ENCODE peak calls at places on chromosomes 16 and 17, in five cellular contexts. One of them, this sample, is unnamed.

GRCh38 chr17:44297975-44298374 is 10.4 kb upstream of the RUNDC3A start:
- DNase-seq in adipocyte: no peak
- DNase-seq in CD8-positive, alpha-beta memory T cell: no peak
- DNase-seq in BJ: no peak
- DNase-seq in transverse colon: no peak
- DNase-seq in this sample: no peak

GRCh38 chr17:1597861-1598342 is 30.7 kb downstream of the SLC43A2 start:
- DNase-seq in CD8-positive, alpha-beta memory T cell: no peak
- DNase-seq in transverse colon: peak
- DNase-seq in BJ: no peak
- DNase-seq in adipocyte: no peak
- DNase-seq in this sample: no peak

GRCh38 chr17:37650419-37651003 is 7.3 kb upstream of the DDX52 start:
- DNase-seq in CD8-positive, alpha-beta memory T cell: no peak
- DNase-seq in adipocyte: peak
- DNase-seq in BJ: peak
- DNase-seq in transverse colon: peak
- DNase-seq in this sample: peak

GRCh38 chr17:57257213-57257873 is 1.0 kb downstream of the MSI2 start:
- DNase-seq in BJ: no peak
- DNase-seq in CD8-positive, alpha-beta memory T cell: peak
- DNase-seq in transverse colon: peak
- DNase-seq in adipocyte: peak
- DNase-seq in this sample: peak

GRCh38 chr16:10180771-10181163 is 1.5 kb downstream of the GRIN2A start:
- DNase-seq in transverse colon: no peak
- DNase-seq in BJ: no peak
- DNase-seq in CD8-positive, alpha-beta memory T cell: no peak
- DNase-seq in adipocyte: peak
- DNase-seq in this sample: peak

GRCh38 chr16:11198375-11198774 is 57.6 kb downstream of the SOCS1 start:
- DNase-seq in transverse colon: no peak
- DNase-seq in BJ: no peak
- DNase-seq in CD8-positive, alpha-beta memory T cell: no peak
- DNase-seq in adipocyte: no peak
- DNase-seq in this sample: no peak

GRCh38 chr17:73478768-73479424 is 165.3 kb downstream of the SDK2 start:
- DNase-seq in BJ: no peak
- DNase-seq in CD8-positive, alpha-beta memory T cell: no peak
- DNase-seq in transverse colon: no peak
- DNase-seq in adipocyte: no peak
- DNase-seq in this sample: no peak

GRCh38 chr17:34556384-34556783 is 23.0 kb upstream of the TMEM132E start:
- DNase-seq in transverse colon: no peak
- DNase-seq in CD8-positive, alpha-beta memory T cell: no peak
- DNase-seq in BJ: no peak
- DNase-seq in adipocyte: no peak
- DNase-seq in this sample: no peak

GRCh38 chr17:37674511-37674910 is 31.3 kb upstream of the DDX52 start:
- DNase-seq in BJ: no peak
- DNase-seq in CD8-positive, alpha-beta memory T cell: no peak
- DNase-seq in adipocyte: no peak
- DNase-seq in transverse colon: no peak
- DNase-seq in this sample: no peak

GRCh38 chr17:41494524-41494923 is 4.8 kb upstream of the KRT36 start:
- DNase-seq in CD8-positive, alpha-beta memory T cell: no peak
- DNase-seq in adipocyte: peak
- DNase-seq in transverse colon: no peak
- DNase-seq in BJ: no peak
- DNase-seq in this sample: no peak

GRCh38 chr17:57722704-57723043 is 22.4 kb downstream of the CCDC182 start:
- DNase-seq in BJ: no peak
- DNase-seq in transverse colon: no peak
- DNase-seq in adipocyte: no peak
- DNase-seq in CD8-positive, alpha-beta memory T cell: no peak
- DNase-seq in this sample: no peak

GRCh38 chr17:63178530-63178929 is 212.5 kb downstream of the TANC2 start:
- DNase-seq in CD8-positive, alpha-beta memory T cell: no peak
- DNase-seq in adipocyte: peak
- DNase-seq in transverse colon: no peak
- DNase-seq in BJ: no peak
- DNase-seq in this sample: no peak

GRCh38 chr17:27456681-27457404 is 595 bp downstream of the KSR1 start:
- DNase-seq in CD8-positive, alpha-beta memory T cell: peak
- DNase-seq in transverse colon: peak
- DNase-seq in BJ: no peak
- DNase-seq in adipocyte: peak
- DNase-seq in this sample: no peak

DNA sequence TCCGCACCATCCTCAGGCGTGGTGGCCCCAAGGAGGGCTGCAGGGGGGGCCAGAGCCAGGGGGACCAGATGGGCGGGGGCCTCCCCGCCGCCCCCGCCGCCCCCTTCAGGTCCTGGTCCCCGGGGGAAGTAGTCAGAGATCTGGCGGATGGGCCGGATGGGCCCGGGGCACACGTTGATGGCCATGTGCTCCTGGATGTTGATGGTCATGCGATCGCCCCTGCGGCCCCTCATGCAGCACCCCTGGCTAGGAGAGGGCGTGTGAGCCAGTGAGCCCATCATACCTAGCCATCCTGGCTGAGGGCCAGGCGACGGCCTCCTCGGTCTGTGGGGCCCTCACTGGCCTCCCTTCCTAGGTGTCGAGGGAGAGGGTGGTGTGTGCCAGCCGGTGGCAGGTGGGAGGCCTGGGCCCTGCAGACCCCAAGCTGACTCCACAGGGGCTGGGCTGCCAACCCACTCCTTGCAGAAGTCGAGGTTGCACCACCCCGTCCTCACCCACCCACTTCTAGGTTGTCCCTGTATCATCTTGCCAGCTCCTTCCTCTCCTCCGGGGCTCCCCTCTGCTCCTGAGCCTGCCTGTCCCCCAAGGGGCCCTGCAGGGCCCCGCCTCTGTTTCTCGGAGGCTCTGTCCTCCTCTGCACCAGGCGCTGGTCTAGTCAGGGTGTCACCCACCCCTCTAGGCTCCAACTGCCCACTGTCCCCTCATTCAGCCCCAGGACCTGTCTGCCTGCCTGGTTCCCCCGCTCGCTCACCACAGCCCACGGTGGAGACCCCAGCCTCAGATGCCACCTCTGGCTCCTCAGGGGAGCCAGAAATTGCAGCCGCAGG is 624 bp downstream of the DOC2A start:
- DNase-seq in BJ: no peak
- DNase-seq in adipocyte: no peak
- DNase-seq in CD8-positive, alpha-beta memory T cell: no peak
- DNase-seq in transverse colon: no peak
- DNase-seq in this sample: no peak
- H3K4me3 ChIP-seq in BJ: no peak
- H3K4me3 ChIP-seq in adipocyte: no peak
- H3K4me3 ChIP-seq in CD8-positive, alpha-beta memory T cell: peak
- H3K4me3 ChIP-seq in transverse colon: peak
- H3K4me3 ChIP-seq in this sample: no peak

GRCh38 chr17:3004150-3004801 is 59.1 kb downstream of the OR1D5 start:
- DNase-seq in transverse colon: peak
- DNase-seq in adipocyte: peak
- DNase-seq in BJ: peak
- DNase-seq in CD8-positive, alpha-beta memory T cell: peak
- DNase-seq in this sample: peak

GRCh38 chr17:3004925-3005324 is 58.5 kb downstream of the OR1D5 start:
- DNase-seq in BJ: no peak
- DNase-seq in transverse colon: no peak
- DNase-seq in CD8-positive, alpha-beta memory T cell: no peak
- DNase-seq in adipocyte: no peak
- DNase-seq in this sample: no peak

GRCh38 chr17:3002538-3003301 is 60.7 kb downstream of the OR1D5 start:
- DNase-seq in transverse colon: peak
- DNase-seq in CD8-positive, alpha-beta memory T cell: no peak
- DNase-seq in adipocyte: no peak
- DNase-seq in BJ: no peak
- DNase-seq in this sample: peak

GRCh38 chr17:3005696-3006095 is 57.7 kb downstream of the OR1D5 start:
- DNase-seq in CD8-positive, alpha-beta memory T cell: no peak
- DNase-seq in BJ: no peak
- DNase-seq in transverse colon: no peak
- DNase-seq in adipocyte: no peak
- DNase-seq in this sample: no peak

GRCh38 chr17:3003401-3004149 is 59.8 kb downstream of the OR1D5 start:
- DNase-seq in adipocyte: no peak
- DNase-seq in CD8-positive, alpha-beta memory T cell: no peak
- DNase-seq in BJ: no peak
- DNase-seq in transverse colon: peak
- DNase-seq in this sample: no peak
- H3K4me3 ChIP-seq in adipocyte: peak
- H3K4me3 ChIP-seq in CD8-positive, alpha-beta memory T cell: peak
- H3K4me3 ChIP-seq in BJ: no peak
- H3K4me3 ChIP-seq in transverse colon: no peak
- H3K4me3 ChIP-seq in this sample: peak

DNA sequence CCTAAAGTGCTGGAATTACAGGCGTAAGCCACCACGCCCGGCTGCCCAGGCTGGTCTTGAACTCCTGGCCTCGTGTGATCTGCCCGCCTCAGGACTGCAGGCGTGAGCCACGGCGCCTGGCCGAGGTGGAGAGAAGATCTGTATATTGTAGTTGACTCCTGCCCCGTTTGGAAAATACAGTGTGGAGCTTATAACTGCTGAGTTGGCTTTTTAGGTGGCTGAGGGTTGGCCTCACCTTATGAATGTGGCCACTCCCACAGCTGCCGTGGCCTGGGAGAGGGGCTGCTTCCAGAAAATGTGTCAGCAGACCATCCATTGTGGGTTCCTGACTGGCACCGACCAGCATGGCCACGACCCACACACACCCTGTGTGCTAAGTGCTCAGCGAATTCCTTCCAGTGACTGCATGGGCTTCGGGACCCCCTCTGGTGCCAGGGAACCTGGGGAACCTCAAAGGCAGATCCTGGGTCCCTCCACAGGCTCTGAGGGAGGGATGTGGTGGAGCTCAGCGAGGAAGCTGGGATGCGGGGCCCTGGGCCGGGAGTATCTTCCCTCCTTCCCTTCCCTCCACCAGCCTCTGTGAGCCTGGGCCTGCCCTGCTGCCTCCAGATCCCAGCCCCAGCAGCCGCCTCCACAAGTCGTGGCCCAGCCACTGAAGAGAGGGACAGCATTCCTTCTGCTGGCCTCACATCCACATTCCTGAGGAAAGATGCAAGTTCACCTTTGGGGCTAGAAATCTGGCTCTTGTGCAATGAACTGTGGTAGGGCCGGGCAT is 10.9 kb upstream of the RAB11FIP3 start:
- DNase-seq in transverse colon: no peak
- DNase-seq in BJ: no peak
- DNase-seq in CD8-positive, alpha-beta memory T cell: peak
- DNase-seq in adipocyte: no peak
- DNase-seq in this sample: no peak
- H3K4me3 ChIP-seq in transverse colon: no peak
- H3K4me3 ChIP-seq in BJ: no peak
- H3K4me3 ChIP-seq in CD8-positive, alpha-beta memory T cell: no peak
- H3K4me3 ChIP-seq in adipocyte: no peak
- H3K4me3 ChIP-seq in this sample: no peak

GRCh38 chr17:48597775-48598631 is 4.4 kb upstream of the HOXB5 start:
- DNase-seq in adipocyte: no peak
- DNase-seq in transverse colon: peak
- DNase-seq in BJ: no peak
- DNase-seq in CD8-positive, alpha-beta memory T cell: peak
- DNase-seq in this sample: no peak
- H3K4me3 ChIP-seq in adipocyte: peak
- H3K4me3 ChIP-seq in transverse colon: peak
- H3K4me3 ChIP-seq in BJ: no peak
- H3K4me3 ChIP-seq in CD8-positive, alpha-beta memory T cell: peak
- H3K4me3 ChIP-seq in this sample: peak

GRCh38 chr17:68599873-68600122 is 1.4 kb downstream of the FAM20A start:
- DNase-seq in adipocyte: no peak
- DNase-seq in BJ: no peak
- DNase-seq in CD8-positive, alpha-beta memory T cell: no peak
- DNase-seq in transverse colon: no peak
- DNase-seq in this sample: no peak

GRCh38 chr17:68600123-68600880 is 865 bp downstream of the FAM20A start:
- DNase-seq in CD8-positive, alpha-beta memory T cell: no peak
- DNase-seq in adipocyte: peak
- DNase-seq in BJ: no peak
- DNase-seq in transverse colon: peak
- DNase-seq in this sample: no peak

GRCh38 chr17:68601565-68602266 is 549 bp upstream of the FAM20A start:
- DNase-seq in transverse colon: no peak
- DNase-seq in CD8-positive, alpha-beta memory T cell: no peak
- DNase-seq in BJ: no peak
- DNase-seq in adipocyte: no peak
- DNase-seq in this sample: no peak

GRCh38 chr17:68602267-68602644 is 1.1 kb upstream of the FAM20A start:
- DNase-seq in BJ: no peak
- DNase-seq in transverse colon: no peak
- DNase-seq in CD8-positive, alpha-beta memory T cell: no peak
- DNase-seq in adipocyte: no peak
- DNase-seq in this sample: no peak

DNA sequence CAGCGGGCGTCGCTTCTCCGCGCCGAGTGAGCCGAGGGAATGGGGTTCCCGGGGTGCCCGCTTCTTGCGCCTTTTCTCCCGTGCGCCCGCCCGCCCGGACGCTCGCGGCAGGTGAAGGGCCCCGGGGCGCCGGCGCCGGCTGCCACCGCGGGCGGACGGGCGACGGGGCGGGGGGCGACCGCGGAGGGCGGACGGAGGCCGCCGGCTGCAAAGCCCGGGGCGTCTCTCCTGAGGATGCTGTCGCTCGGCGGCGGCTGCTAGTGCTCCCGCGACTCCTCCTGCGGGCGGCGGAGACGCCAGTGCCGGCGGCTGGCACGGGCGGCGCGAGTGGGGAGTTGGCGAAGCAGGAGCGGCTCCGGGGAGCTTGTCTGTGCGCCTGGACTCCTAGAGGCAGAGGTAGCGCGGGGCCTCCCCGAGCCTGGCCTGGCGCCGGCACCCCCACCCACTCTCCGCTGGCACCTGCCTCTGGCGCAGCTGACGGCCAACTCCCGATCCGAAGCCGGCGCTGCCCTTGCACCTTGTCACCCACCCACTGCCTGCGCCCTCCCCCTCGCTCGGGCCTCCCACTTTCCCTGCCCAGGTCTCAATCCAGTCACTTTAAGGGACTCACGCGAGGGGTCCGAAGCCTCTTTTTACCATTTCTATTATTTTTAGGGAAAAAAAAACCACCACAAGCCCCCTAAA is at the start of gene FAM20A:
- DNase-seq in CD8-positive, alpha-beta memory T cell: no peak
- DNase-seq in BJ: no peak
- DNase-seq in adipocyte: peak
- DNase-seq in transverse colon: peak
- DNase-seq in this sample: no peak
- H3K4me3 ChIP-seq in CD8-positive, alpha-beta memory T cell: no peak
- H3K4me3 ChIP-seq in BJ: peak
- H3K4me3 ChIP-seq in adipocyte: peak
- H3K4me3 ChIP-seq in transverse colon: peak
- H3K4me3 ChIP-seq in this sample: peak

GRCh38 chr17:29616300-29617048 is 6.2 kb downstream of the CORO6 start:
- DNase-seq in adipocyte: no peak
- DNase-seq in BJ: no peak
- DNase-seq in transverse colon: no peak
- DNase-seq in CD8-positive, alpha-beta memory T cell: no peak
- DNase-seq in this sample: no peak
- H3K4me3 ChIP-seq in adipocyte: peak
- H3K4me3 ChIP-seq in BJ: no peak
- H3K4me3 ChIP-seq in transverse colon: peak
- H3K4me3 ChIP-seq in CD8-positive, alpha-beta memory T cell: peak
- H3K4me3 ChIP-seq in this sample: peak